ENCODE peak calls at places on chromosomes 3 and 15, in six cellular contexts. W is dorsolateral prefrontal cortex, G is astrocyte, O is kidney, R is PC-3, Y is heart left ventricle. K is an unnamed sample.

GRCh38 chr3:49900491-49901153 is 3.1 kb downstream of the MST1R start:
- DNase-seq in Y (peak), W (no peak), O (peak), R (peak), G (peak), K (peak)

GRCh38 chr3:152305075-152305474 is 36.3 kb downstream of the MBNL1 start:
- DNase-seq in W (no peak), R (peak), O (no peak), G (no peak), Y (no peak), K (no peak)

GRCh38 chr3:76547674-76548073 is 492.2 kb upstream of the ROBO2 start:
- DNase-seq in W (no peak), Y (no peak), R (no peak), O (no peak), G (no peak), K (no peak)

GRCh38 chr3:125148836-125149235 is 63.7 kb downstream of the SLC12A8 start:
- DNase-seq in G (peak), Y (peak), O (peak), R (no peak), W (no peak), K (no peak)

GRCh38 chr15:39925112-39925830 is 5.2 kb upstream of the GPR176 start:
- DNase-seq in W (no peak), R (peak), O (no peak), G (peak), Y (no peak), K (peak)

GRCh38 chr3:17352620-17353019 is 389.8 kb downstream of the TBC1D5 start:
- DNase-seq in G (no peak), R (no peak), O (no peak), W (no peak), Y (no peak), K (no peak)

GRCh38 chr3:127182848-127183714 is 9.8 kb upstream of the PRR23E start:
- DNase-seq in G (no peak), R (peak), Y (no peak), O (peak), W (no peak), K (no peak)

GRCh38 chr3:157094301-157094700 is 65.6 kb downstream of the CCNL1 start:
- DNase-seq in O (no peak), G (no peak), R (no peak), Y (no peak), W (no peak), K (no peak)

GRCh38 chr15:66008920-66009572 is 139.8 kb downstream of the RAB11A start:
- DNase-seq in O (peak), W (no peak), Y (no peak), R (peak), G (no peak), K (no peak)

GRCh38 chr15:94080416-94080815 is 150.9 kb upstream of the MCTP2 start:
- DNase-seq in Y (peak), G (peak), O (no peak), W (no peak), R (peak), K (no peak)

GRCh38 chr15:48084759-48085420 is 35.9 kb upstream of the SLC24A5 start:
- DNase-seq in G (peak), W (no peak), Y (no peak), O (no peak), R (peak), K (peak)

GRCh38 chr15:89851665-89852341 is 37.2 kb upstream of the ANPEP start:
- DNase-seq in Y (no peak), W (no peak), O (no peak), G (no peak), R (peak), K (no peak)

GRCh38 chr3:69532828-69533219 is 146.9 kb upstream of the FRMD4B start:
- DNase-seq in W (no peak), Y (no peak), O (no peak), R (no peak), G (no peak), K (no peak)

GRCh38 chr3:138948371-138949001 is 1.5 kb downstream of the FOXL2NB start:
- DNase-seq in O (no peak), Y (no peak), W (no peak), R (no peak), G (no peak), K (no peak)

GRCh38 chr3:154105218-154105975 is 15.8 kb upstream of the ARHGEF26 start:
- DNase-seq in G (peak), W (no peak), O (no peak), Y (no peak), R (no peak), K (no peak)

GRCh38 chr3:152192050-152192449 is 76.7 kb upstream of the MBNL1 start:
- DNase-seq in R (no peak), G (no peak), W (no peak), Y (no peak), O (no peak), K (no peak)

GRCh38 chr3:49872801-49873281 is 3.1 kb upstream of the CAMKV start:
- DNase-seq in W (no peak), R (no peak), Y (no peak), O (no peak), G (no peak), K (no peak)

GRCh38 chr3:31895471-31895870 is 85.6 kb downstream of the OSBPL10 start:
- DNase-seq in O (no peak), G (peak), Y (no peak), W (no peak), R (no peak), K (no peak)

GRCh38 chr15:64046347-64047153 is at the start of gene DAPK2:
- DNase-seq in O (peak), G (peak), Y (peak), W (peak), R (peak), K (peak)

GRCh38 chr15:64048766-64049165 is 2.5 kb upstream of the DAPK2 start:
- DNase-seq in W (no peak), R (no peak), G (no peak), O (no peak), Y (no peak), K (no peak)

GRCh38 chr15:64045106-64045435 is 1.2 kb downstream of the DAPK2 start:
- DNase-seq in Y (peak), G (no peak), W (no peak), O (no peak), R (no peak), K (no peak)

GRCh38 chr15:64044315-64045105 is 1.8 kb downstream of the DAPK2 start:
- DNase-seq in Y (no peak), G (no peak), W (no peak), O (no peak), R (no peak), K (no peak)

DNA sequence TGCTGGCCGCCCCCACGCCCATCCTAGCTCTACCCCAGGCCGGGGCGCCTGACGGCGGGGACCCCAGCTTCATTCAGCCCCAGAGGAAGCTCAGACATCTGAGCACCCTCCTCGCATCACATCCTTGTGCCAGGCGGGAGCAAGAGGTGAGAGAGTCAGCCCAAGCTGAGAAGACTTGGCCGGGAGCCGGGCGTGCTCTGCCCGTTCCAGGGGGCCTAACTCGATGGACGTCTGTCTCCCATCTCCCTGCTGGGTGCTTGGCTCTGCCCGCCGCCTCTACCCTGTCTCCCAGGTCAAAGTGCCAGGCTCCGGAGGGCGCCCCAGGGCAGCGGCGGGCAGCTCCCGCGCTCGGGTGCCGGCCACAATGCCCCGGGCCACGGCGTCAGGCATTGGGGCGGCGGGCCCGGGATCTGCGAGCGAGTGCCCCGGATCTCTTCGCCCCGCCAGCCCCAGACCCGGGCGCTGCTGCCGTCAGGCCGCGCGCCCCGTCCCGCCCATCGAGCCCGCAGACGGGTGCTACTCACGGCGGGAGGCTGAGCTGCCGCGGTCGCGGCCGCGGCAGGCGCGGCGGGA is 425 bp downstream of the DAPK2 start:
- DNase-seq in O (peak), G (no peak), Y (peak), W (no peak), R (no peak), K (no peak)
- H3K4me3 ChIP-seq in O (peak), G (peak), Y (peak), W (peak), R (peak), K (peak)

DNA sequence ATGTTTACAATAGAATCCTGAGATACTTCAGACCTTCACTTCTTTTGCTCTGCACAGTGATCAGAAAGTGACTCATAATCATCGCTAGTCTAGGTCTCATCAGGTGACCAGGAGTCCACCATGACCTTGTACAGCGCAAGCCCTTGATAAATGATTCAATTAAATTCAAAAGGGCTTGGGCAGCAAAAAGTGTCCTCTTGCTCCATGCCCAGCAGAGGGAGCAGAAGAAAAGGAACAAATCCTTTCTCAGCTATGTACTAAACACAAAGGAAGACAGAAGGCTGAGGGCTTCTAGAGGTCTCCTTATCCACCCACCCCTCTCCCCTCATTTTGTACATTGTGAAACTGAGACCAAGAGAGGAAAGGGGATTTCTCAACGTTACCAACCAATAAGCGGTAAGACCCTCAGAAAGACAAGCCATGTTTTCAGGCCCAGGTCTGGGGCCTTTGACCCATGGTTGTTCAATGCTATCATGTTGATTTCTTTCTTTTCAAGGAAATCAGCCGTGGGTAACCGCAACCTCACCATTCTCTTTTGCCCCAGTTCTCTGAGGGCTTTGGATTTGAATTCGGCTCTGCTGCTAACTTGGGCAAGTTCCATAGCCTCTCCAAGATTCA is 74.8 kb downstream of the AQP9 start:
- DNase-seq in R (peak), Y (no peak), O (no peak), W (no peak), G (no peak), K (peak)
- TF ChIP-seq CTCF in R (peak), Y (peak), O (peak), W (peak), G (peak), K (peak)

GRCh38 chr15:85657132-85657531 is 137.6 kb downstream of the KLHL25 start:
- DNase-seq in R (no peak), W (no peak), Y (no peak), G (no peak), O (no peak), K (no peak)
- H3K4me3 ChIP-seq in R (no peak), W (no peak), Y (no peak), G (no peak), O (no peak), K (no peak)

GRCh38 chr3:188301147-188301546 is 147.2 kb downstream of the LPP start:
- DNase-seq in G (no peak), W (no peak), R (no peak), O (no peak), Y (no peak), K (no peak)
- TF ChIP-seq CTCF in G (no peak), W (no peak), R (no peak), O (no peak), Y (no peak), K (no peak)